ENCODE peak calls at places on chromosomes 5 and 9, in eight cellular contexts. H is fibroblast of lung; Y is KBM-7; O is nephron progenitor cell; U is AG09319; N is CD8-positive, alpha-beta T cell; J is EL; X is NT2/D1. S is an unnamed sample.

GRCh38 chr5:1184163-1184470 is 17.3 kb upstream of the SLC6A19 start:
- DNase-seq in H (no peak), Y (no peak), O (no peak), U (no peak), N (no peak), J (no peak), X (no peak), S (no peak)

GRCh38 chr9:87854563-87854962 is 28.1 kb upstream of the SPATA31E1 start:
- DNase-seq in H (no peak), Y (no peak), O (no peak), U (no peak), N (no peak), J (no peak), X (no peak), S (no peak)

GRCh38 chr9:110069326-110070248 is 138.4 kb downstream of the C9orf152 start:
- DNase-seq in H (peak), Y (no peak), O (no peak), U (peak), N (no peak), J (peak), X (no peak), S (no peak)

GRCh38 chr9:130426883-130427282 is 17.9 kb upstream of the ASS1 start:
- DNase-seq in H (peak), Y (no peak), O (peak), U (no peak), N (no peak), J (peak), X (no peak), S (no peak)

GRCh38 chr5:176538985-176539384 is 1.8 kb upstream of the RNF44 start:
- DNase-seq in H (no peak), Y (no peak), O (no peak), U (no peak), N (no peak), J (no peak), X (no peak), S (no peak)

GRCh38 chr9:79578891-79579290 is 7.1 kb downstream of the TLE4 start:
- DNase-seq in H (no peak), Y (no peak), O (no peak), U (no peak), N (no peak), J (peak), X (no peak), S (no peak)

GRCh38 chr5:168121138-168121494 is 170.3 kb upstream of the WWC1 start:
- DNase-seq in H (no peak), Y (no peak), O (no peak), U (no peak), N (no peak), J (no peak), X (no peak), S (no peak)

GRCh38 chr5:167964529-167964928 is 326.9 kb upstream of the WWC1 start:
- DNase-seq in H (no peak), Y (no peak), O (no peak), U (no peak), N (no peak), J (no peak), X (no peak), S (no peak)

GRCh38 chr5:127700237-127700766 is 2.9 kb upstream of the CCDC192 start:
- DNase-seq in H (no peak), Y (no peak), O (no peak), U (no peak), N (no peak), J (no peak), X (no peak), S (no peak)

GRCh38 chr5:36158144-36158543 is 6.2 kb downstream of the SKP2 start:
- DNase-seq in H (peak), Y (no peak), O (no peak), U (no peak), N (no peak), J (peak), X (no peak), S (no peak)

S was measured in T-helper 2 cell.